ENCODE peak calls at places on chromosomes 16 and 17, in six cellular contexts. S, H, L, G, Z and C are unnamed samples.
A peak's percentile ranks its signal among the peaks of the same experiment; 100 is the strongest.

GRCh38 chr17:48100591-48101011 is 677 bp downstream of the CBX1 start:
- DNase-seq in S (peak; percentile 57), H (peak; percentile 64), L (peak; percentile 66), G (peak; percentile 67), Z (peak; percentile 58), C (no peak)

GRCh38 chr17:76994237-76994637 is 126.0 kb downstream of the MGAT5B start:
- DNase-seq in S (no peak), H (no peak), L (no peak), G (no peak), Z (no peak), C (no peak)

GRCh38 chr17:21075739-21076085 is 32.9 kb upstream of the USP22 start:
- DNase-seq in S (no peak), H (no peak), L (no peak), G (no peak), Z (no peak), C (no peak)

GRCh38 chr17:73956595-73957465 is 246.6 kb upstream of the RPL38 start:
- DNase-seq in S (no peak), H (peak; percentile 64), L (peak; percentile 28), G (peak; percentile 34), Z (no peak), C (no peak)

GRCh38 chr17:18944646-18945045 is 7.3 kb upstream of the SLC5A10 start:
- DNase-seq in S (no peak), H (no peak), L (no peak), G (no peak), Z (no peak), C (no peak)

GRCh38 chr16:83701494-83701893 is 106.3 kb upstream of the HSBP1 start:
- DNase-seq in S (peak; percentile 8), H (peak; percentile 57), L (peak; percentile 33), G (peak; percentile 26), Z (peak; percentile 45), C (no peak)

GRCh38 chr16:23742761-23743160 is 12.1 kb upstream of the CHP2 start:
- DNase-seq in S (no peak), H (no peak), L (no peak), G (no peak), Z (no peak), C (no peak)

GRCh38 chr17:73343168-73343634 is 31.4 kb upstream of the CDC42EP4 start:
- DNase-seq in S (no peak), H (no peak), L (peak; percentile 86), G (no peak), Z (peak; percentile 88), C (no peak)

GRCh38 chr16:85514601-85515318 is 98.4 kb upstream of the GSE1 start:
- DNase-seq in S (peak; percentile 56), H (peak; percentile 72), L (peak; percentile 96), G (peak; percentile 92), Z (peak; percentile 92), C (peak; percentile 61)

GRCh38 chr17:30352247-30352814 is 18.5 kb upstream of the TMIGD1 start:
- DNase-seq in S (no peak), H (no peak), L (no peak), G (no peak), Z (no peak), C (no peak)

GRCh38 chr16:3825103-3825502 is 55.4 kb downstream of the CREBBP start:
- DNase-seq in S (no peak), H (no peak), L (peak; percentile 66), G (no peak), Z (peak; percentile 45), C (no peak)

GRCh38 chr16:79677799-79678525 is 77.4 kb upstream of the MAF start:
- DNase-seq in S (peak; percentile 24), H (no peak), L (peak; percentile 23), G (peak; percentile 21), Z (no peak), C (peak; percentile 73)

GRCh38 chr17:80442764-80443163 is 27.8 kb downstream of the ENDOV start:
- DNase-seq in S (no peak), H (no peak), L (no peak), G (no peak), Z (no peak), C (no peak)

GRCh38 chr16:79726902-79727301 is 126.4 kb upstream of the MAF start:
- DNase-seq in S (no peak), H (no peak), L (no peak), G (no peak), Z (no peak), C (no peak)

GRCh38 chr16:51049276-51049675 is 101.8 kb downstream of the SALL1 start:
- DNase-seq in S (no peak), H (no peak), L (no peak), G (no peak), Z (no peak), C (no peak)

GRCh38 chr17:13367154-13367553 is 234.6 kb downstream of the HS3ST3A1 start:
- DNase-seq in S (no peak), H (no peak), L (no peak), G (no peak), Z (no peak), C (no peak)

GRCh38 chr16:66383551-66383950 is 17.1 kb downstream of the CDH5 start:
- DNase-seq in S (no peak), H (no peak), L (no peak), G (no peak), Z (no peak), C (no peak)

GRCh38 chr17:47970725-47971511 is at the start of gene CDK5RAP3:
- DNase-seq in S (peak; percentile 100), H (peak; percentile 100), L (peak; percentile 99), G (peak; percentile 97), Z (peak; percentile 99), C (peak; percentile 92)

GRCh38 chr16:30637952-30638351 is 12.8 kb upstream of the PRR14 start:
- DNase-seq in S (no peak), H (no peak), L (peak; percentile 57), G (peak; percentile 28), Z (peak; percentile 51), C (no peak)

GRCh38 chr16:49528035-49528434 is 154.4 kb downstream of the C16orf78 start:
- DNase-seq in S (no peak), H (no peak), L (peak; percentile 15), G (no peak), Z (no peak), C (no peak)

GRCh38 chr17:50274945-50275221 is 617 bp downstream of the TMEM92 start:
- DNase-seq in S (no peak), H (peak; percentile 6), L (no peak), G (no peak), Z (no peak), C (no peak)
- H3K27ac ChIP-seq in S (no peak overlapping the region), H (peak overlapping the region; percentile 67), L (no peak overlapping the region), G (peak overlapping the region; percentile 39), Z (no peak overlapping the region), C (no peak overlapping the region)

GRCh38 chr17:57143341-57143740 is 58.3 kb downstream of the AKAP1 start:
- DNase-seq in S (no peak), H (no peak), L (no peak), G (no peak), Z (no peak), C (no peak)

GRCh38 chr17:57145347-57145746 is 60.3 kb downstream of the AKAP1 start:
- DNase-seq in S (no peak), H (no peak), L (no peak), G (no peak), Z (no peak), C (no peak)

GRCh38 chr17:57144567-57144966 is 59.5 kb downstream of the AKAP1 start:
- DNase-seq in S (no peak), H (no peak), L (no peak), G (no peak), Z (no peak), C (no peak)

GRCh38 chr17:57142925-57143324 is 57.9 kb downstream of the AKAP1 start:
- DNase-seq in S (no peak), H (no peak), L (peak; percentile 54), G (no peak), Z (no peak), C (no peak)

DNA sequence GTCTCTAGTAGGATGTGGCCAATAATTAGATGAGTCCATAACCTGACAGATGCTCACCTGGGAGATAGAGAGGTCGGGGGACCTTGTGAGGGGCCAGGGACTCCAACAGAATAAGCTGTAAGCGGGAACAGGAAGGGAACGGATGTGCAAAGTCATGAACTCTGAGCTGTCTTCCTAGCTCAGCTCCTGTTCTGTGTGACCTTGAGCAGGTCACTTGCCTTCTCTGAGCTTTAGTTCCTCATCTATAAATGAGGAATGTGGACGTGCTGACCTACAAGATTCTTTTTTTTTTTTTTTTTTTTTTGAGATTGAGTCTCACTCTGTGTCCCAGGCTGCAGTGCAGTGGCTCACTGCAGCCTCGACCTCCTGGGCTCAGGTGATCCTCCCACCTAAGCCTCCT is 58.9 kb downstream of the AKAP1 start:
- DNase-seq in S (no peak), H (no peak), L (no peak), G (no peak), Z (no peak), C (no peak)
- H3K27ac ChIP-seq in S (no peak overlapping the region), H (no peak overlapping the region), L (no peak overlapping the region), G (no peak overlapping the region), Z (no peak overlapping the region), C (no peak overlapping the region)

DNA sequence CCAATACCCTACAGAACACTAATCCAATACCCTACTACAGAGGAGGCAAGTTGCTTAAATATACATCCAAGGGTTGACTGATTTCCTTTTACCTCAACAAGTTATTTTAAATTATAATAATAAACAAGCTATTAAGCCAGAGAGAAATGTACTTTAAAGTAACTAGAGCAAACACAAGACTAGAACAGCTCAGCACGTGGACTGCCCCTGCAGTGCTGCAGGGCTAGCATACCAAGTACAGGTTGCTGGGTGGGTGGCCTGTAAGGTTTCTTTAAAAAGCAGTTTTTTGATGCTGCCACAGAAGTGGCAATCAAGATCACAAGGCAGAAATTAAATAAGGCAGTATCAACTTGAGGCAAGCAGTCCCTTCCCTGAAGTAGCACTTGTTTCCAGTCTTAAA is 63.5 kb downstream of the PARN start:
- DNase-seq in S (no peak), H (no peak), L (no peak), G (no peak), Z (no peak), C (no peak)
- H3K27ac ChIP-seq in S (no peak overlapping the region), H (no peak overlapping the region), L (no peak overlapping the region), G (no peak overlapping the region), Z (no peak overlapping the region), C (no peak overlapping the region)

GRCh38 chr17:58002973-58003372 is 4.1 kb downstream of the SRSF1 start:
- DNase-seq in S (no peak), H (no peak), L (no peak), G (no peak), Z (no peak), C (no peak)
- H3K27ac ChIP-seq in S (no peak overlapping the region), H (no peak overlapping the region), L (no peak overlapping the region), G (peak overlapping the region; percentile 37), Z (no peak overlapping the region), C (peak overlapping the region; percentile 15)

DNA sequence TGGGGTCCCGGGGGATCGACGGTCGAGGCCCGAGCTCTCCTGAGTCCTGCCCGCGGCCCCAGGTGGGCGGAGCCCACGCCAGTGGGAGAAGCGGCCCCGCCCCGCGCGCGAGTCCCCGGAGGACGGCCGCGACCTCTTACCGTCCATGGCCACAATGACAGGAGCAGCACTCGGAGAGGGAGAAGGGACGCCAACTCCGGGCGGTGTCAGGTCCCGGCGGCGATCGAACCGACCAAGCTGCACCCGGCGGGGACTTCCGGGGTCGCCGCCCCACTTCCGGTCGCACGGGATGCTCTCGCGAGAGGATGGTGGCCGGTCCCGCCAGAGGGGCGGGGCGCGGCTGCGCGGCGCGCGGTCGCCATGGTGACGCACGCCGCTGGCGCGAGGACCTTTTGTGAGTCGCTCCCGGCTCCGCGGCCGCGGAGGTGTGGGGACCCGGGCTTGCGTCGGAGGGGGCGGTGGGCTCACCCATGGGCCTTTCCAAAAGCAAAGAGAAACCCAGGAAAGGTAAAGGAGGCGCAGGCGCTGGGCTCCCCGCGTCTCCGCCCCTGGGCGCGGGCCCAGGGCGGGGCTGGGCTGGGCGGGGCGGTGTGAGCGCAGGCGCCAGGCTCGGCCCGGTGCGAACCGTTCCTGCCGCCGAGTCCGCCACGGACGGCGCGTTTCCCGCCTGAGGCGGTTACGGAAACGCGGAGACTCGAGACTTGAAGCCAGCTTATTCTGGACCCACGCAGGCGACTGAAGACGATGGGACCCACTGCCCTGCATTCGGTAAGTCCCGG is at the start of the genes CHMP1A and SPATA33:
- DNase-seq in S (peak; percentile 81), H (peak; percentile 91), L (peak; percentile 84), G (peak; percentile 96), Z (peak; percentile 81), C (peak; percentile 24)
- H3K27ac ChIP-seq in S (peak within 1 kb of the TSS; percentile 72), H (peak within 1 kb of the TSS; percentile 92), L (peak within 1 kb of the TSS; percentile 91), G (peak within 1 kb of the TSS; percentile 91), Z (peak within 1 kb of the TSS; percentile 98), C (peak within 1 kb of the TSS; percentile 68)